ENCODE peak calls at places on chromosomes 5 and 9, in ten cellular contexts. C is fibroblast of the aortic adventitia, F is uterus, D is neural crest cell, K is tibial artery, Y is right atrium auricular region, O is astrocyte, P is left ventricle myocardium inferior, A is WERI-Rb-1, W is thoracic aorta. E is an unnamed sample.

GRCh38 chr5:107668933-107669542 is 1.7 kb downstream of the EFNA5 start:
- DNase-seq in C (peak), F (no peak), D (no peak), K (peak), Y (no peak), O (no peak), P (no peak), A (no peak), W (no peak), E (no peak)

GRCh38 chr9:34675874-34676273 is 13.4 kb upstream of the CCL27 start:
- DNase-seq in C (peak), F (no peak), D (no peak), K (no peak), Y (no peak), O (no peak), P (no peak), A (no peak), W (no peak), E (no peak)

GRCh38 chr9:26326473-26327044 is 566.0 kb downstream of the CAAP1 start:
- DNase-seq in C (peak), F (no peak), D (peak), K (no peak), Y (no peak), O (peak), P (no peak), A (peak), W (no peak), E (no peak)

GRCh38 chr5:146912874-146913273 is 34.3 kb upstream of the PPP2R2B start:
- DNase-seq in C (no peak), F (no peak), D (no peak), K (no peak), Y (no peak), O (no peak), P (no peak), A (no peak), W (no peak), E (no peak)

GRCh38 chr9:70220216-70220615 is 38.6 kb upstream of the SMC5 start:
- DNase-seq in C (no peak), F (no peak), D (no peak), K (no peak), Y (no peak), O (no peak), P (no peak), A (no peak), W (no peak), E (no peak)

GRCh38 chr5:119319890-119320289 is 35.9 kb upstream of the TNFAIP8 start:
- DNase-seq in C (no peak), F (no peak), D (no peak), K (no peak), Y (no peak), O (no peak), P (no peak), A (no peak), W (no peak), E (no peak)

GRCh38 chr5:180084638-180085561 is 13.3 kb upstream of the RNF130 start:
- DNase-seq in C (no peak), F (no peak), D (no peak), K (no peak), Y (peak), O (no peak), P (no peak), A (peak), W (no peak), E (no peak)

GRCh38 chr5:133203317-133204305 is 151.8 kb downstream of the HSPA4 start:
- DNase-seq in C (no peak), F (no peak), D (no peak), K (no peak), Y (peak), O (peak), P (no peak), A (no peak), W (no peak), E (no peak)

GRCh38 chr9:33202552-33203300 is 35.6 kb upstream of the B4GALT1 start:
- DNase-seq in C (peak), F (peak), D (no peak), K (no peak), Y (peak), O (peak), P (peak), A (no peak), W (no peak), E (no peak)

GRCh38 chr5:117682416-117682815 is 1107.8 kb upstream of the SEMA6A start:
- DNase-seq in C (no peak), F (no peak), D (no peak), K (no peak), Y (no peak), O (peak), P (no peak), A (no peak), W (no peak), E (no peak)

GRCh38 chr9:130186051-130186450 is 13.8 kb downstream of the NCS1 start:
- DNase-seq in C (no peak), F (peak), D (no peak), K (peak), Y (no peak), O (no peak), P (no peak), A (no peak), W (no peak), E (no peak)

GRCh38 chr9:137487454-137488329 is 28.6 kb upstream of the NSMF start:
- DNase-seq in C (no peak), F (no peak), D (no peak), K (no peak), Y (no peak), O (no peak), P (no peak), A (no peak), W (no peak), E (no peak)

GRCh38 chr5:78359831-78360673 is at the start of gene SCAMP1:
- DNase-seq in C (peak), F (peak), D (peak), K (peak), Y (peak), O (peak), P (peak), A (peak), W (peak), E (peak)
- TF ChIP-seq CTCF in C (peak), F (no peak), D (peak), K (peak), Y (peak), O (no peak), P (peak), A (peak), W (peak), E (no peak)

GRCh38 chr5:1204693-1205242 is 3.4 kb downstream of the SLC6A19 start:
- DNase-seq in C (peak), F (no peak), D (no peak), K (no peak), Y (no peak), O (peak), P (peak), A (peak), W (no peak), E (no peak)
- TF ChIP-seq CTCF in C (peak), F (no peak), D (peak), K (no peak), Y (peak), O (peak), P (peak), A (peak), W (no peak), E (no peak)

DNA sequence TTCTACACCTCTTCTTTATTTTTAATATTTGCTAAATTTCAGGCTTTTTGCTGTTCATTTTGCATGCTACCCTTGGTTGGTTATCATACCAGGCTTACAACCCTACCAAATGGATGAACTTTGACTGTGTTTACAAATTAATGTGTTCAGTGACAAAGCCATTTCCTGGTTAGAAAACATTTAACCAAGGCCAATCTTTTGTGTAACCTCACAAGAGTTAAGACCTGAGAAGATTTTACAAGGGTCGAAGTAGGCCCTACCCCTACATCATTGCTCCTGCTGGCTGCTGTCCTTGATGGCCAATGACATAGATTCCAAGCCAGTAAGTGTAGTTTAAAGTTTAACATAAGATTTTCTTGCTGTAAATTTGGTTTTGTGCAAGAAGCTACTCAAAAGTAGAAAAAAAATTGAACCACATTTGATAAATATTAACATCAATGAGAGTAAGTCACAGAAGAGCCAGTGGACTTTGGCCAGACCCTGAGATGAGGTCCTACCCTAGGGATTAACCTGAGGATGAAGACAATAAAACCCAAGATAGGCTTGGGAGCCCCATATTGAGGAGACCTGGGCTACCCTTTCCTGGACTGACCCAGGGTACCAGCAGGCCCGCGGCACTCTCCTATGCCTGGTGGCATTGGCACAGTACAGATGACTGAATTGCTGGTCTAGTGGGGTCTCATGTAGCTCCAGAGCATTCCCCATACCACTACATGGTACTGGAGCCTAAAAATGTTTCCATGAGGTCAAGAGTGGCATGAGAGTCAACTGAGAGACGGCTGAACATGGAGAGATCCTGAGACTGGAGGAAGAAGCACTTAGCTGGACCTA is 8.3 kb downstream of the C1QTNF3 start:
- DNase-seq in C (no peak), F (no peak), D (no peak), K (no peak), Y (no peak), O (no peak), P (no peak), A (no peak), W (no peak), E (no peak)
- TF ChIP-seq CTCF in C (no peak), F (no peak), D (no peak), K (no peak), Y (no peak), O (no peak), P (no peak), A (no peak), W (no peak), E (no peak)

DNA sequence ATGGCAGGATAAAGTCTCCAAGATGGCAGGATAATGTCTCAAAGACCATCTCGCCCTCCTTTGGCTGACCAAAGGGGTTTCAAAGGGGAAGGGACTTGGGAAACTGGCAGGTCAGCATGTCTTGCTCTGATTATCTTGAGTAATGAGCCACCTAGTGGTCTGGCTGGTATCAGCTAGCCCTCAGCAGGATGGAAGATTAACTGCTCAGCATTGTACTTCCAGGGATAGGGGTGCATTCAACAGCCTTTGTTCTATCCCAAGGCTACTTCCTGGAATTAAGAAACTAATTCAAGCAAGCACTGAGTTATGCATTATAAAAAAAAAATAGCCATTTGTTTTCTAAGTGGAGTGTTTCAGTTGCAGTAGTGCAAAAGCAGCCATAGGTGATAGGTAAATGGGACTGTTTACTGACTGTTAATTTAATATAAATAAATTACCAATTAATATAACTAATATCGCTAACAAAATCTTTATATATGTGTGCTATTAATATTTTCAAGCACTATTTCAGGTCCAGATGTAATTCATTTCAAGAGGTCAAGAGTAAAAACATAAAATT is 555.5 kb downstream of the CDH9 start:
- DNase-seq in C (no peak), F (no peak), D (peak), K (no peak), Y (no peak), O (no peak), P (no peak), A (peak), W (no peak), E (no peak)
- TF ChIP-seq CTCF in C (no peak), F (no peak), D (peak), K (no peak), Y (peak), O (peak), P (peak), A (peak), W (no peak), E (peak)

GRCh38 chr5:33526755-33527154 is 86.0 kb downstream of the TARS1 start:
- DNase-seq in C (no peak), F (no peak), D (no peak), K (no peak), Y (no peak), O (no peak), P (no peak), A (no peak), W (no peak), E (no peak)

GRCh38 chr5:33527696-33528095 is 86.9 kb downstream of the TARS1 start:
- DNase-seq in C (no peak), F (no peak), D (no peak), K (no peak), Y (no peak), O (no peak), P (no peak), A (no peak), W (no peak), E (no peak)

GRCh38 chr5:33531796-33532195 is 91.0 kb downstream of the TARS1 start:
- DNase-seq in C (no peak), F (no peak), D (no peak), K (no peak), Y (no peak), O (no peak), P (no peak), A (no peak), W (no peak), E (no peak)

GRCh38 chr5:33530963-33531298 is 90.2 kb downstream of the TARS1 start:
- DNase-seq in C (no peak), F (no peak), D (no peak), K (no peak), Y (no peak), O (no peak), P (no peak), A (no peak), W (no peak), E (no peak)

GRCh38 chr5:33530183-33530962 is 89.6 kb downstream of the TARS1 start:
- DNase-seq in C (no peak), F (no peak), D (no peak), K (no peak), Y (no peak), O (no peak), P (peak), A (no peak), W (no peak), E (no peak)
- TF ChIP-seq CTCF in C (no peak), F (no peak), D (no peak), K (no peak), Y (no peak), O (no peak), P (no peak), A (no peak), W (no peak), E (no peak)

GRCh38 chr9:125629451-125629850 is 77.6 kb downstream of the MAPKAP1 start:
- DNase-seq in C (no peak), F (no peak), D (no peak), K (no peak), Y (no peak), O (no peak), P (no peak), A (no peak), W (no peak), E (no peak)

GRCh38 chr9:125633116-125633743 is 73.8 kb downstream of the MAPKAP1 start:
- DNase-seq in C (peak), F (no peak), D (no peak), K (no peak), Y (no peak), O (no peak), P (no peak), A (no peak), W (no peak), E (peak)

GRCh38 chr9:125630436-125630835 is 76.6 kb downstream of the MAPKAP1 start:
- DNase-seq in C (peak), F (no peak), D (no peak), K (no peak), Y (no peak), O (peak), P (no peak), A (no peak), W (no peak), E (no peak)

GRCh38 chr9:125632321-125633115 is 74.5 kb downstream of the MAPKAP1 start:
- DNase-seq in C (peak), F (no peak), D (no peak), K (no peak), Y (no peak), O (peak), P (no peak), A (no peak), W (no peak), E (no peak)

GRCh38 chr9:125631391-125632085 is 75.5 kb downstream of the MAPKAP1 start:
- DNase-seq in C (peak), F (no peak), D (no peak), K (no peak), Y (no peak), O (peak), P (no peak), A (peak), W (no peak), E (no peak)
- TF ChIP-seq CTCF in C (peak), F (peak), D (peak), K (peak), Y (peak), O (peak), P (peak), A (peak), W (peak), E (peak)

DNA sequence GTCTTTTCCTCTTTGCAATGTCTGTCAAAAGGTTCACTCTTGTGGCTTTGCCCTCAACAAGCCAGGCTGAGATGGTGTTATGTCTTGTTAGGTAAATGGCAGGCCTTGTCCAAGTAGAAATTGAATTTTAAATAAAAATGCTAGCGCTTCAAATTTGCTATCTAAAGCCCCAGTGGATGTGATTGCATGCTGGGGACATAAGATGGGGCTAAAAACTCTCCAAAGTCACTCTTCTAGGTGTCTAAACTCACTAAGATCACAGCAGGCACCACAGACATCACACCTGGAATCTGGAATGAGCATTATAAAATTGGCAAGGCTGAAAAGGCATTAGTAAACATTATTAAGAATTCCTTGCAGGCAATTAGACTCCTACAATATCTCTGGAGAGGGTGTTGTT is 262.7 kb upstream of the CLINT1 start:
- DNase-seq in C (no peak), F (no peak), D (no peak), K (no peak), Y (no peak), O (no peak), P (no peak), A (no peak), W (no peak), E (no peak)
- TF ChIP-seq CTCF in C (no peak), F (no peak), D (no peak), K (no peak), Y (no peak), O (no peak), P (no peak), A (no peak), W (no peak), E (no peak)

GRCh38 chr5:2015961-2016360 is 133.2 kb upstream of the IRX4 start:
- DNase-seq in C (no peak), F (no peak), D (no peak), K (no peak), Y (no peak), O (no peak), P (no peak), A (no peak), W (no peak), E (no peak)

GRCh38 chr5:2013301-2014057 is 130.8 kb upstream of the IRX4 start:
- DNase-seq in C (no peak), F (no peak), D (no peak), K (no peak), Y (no peak), O (no peak), P (no peak), A (no peak), W (no peak), E (no peak)

GRCh38 chr5:2014058-2014610 is 131.4 kb upstream of the IRX4 start:
- DNase-seq in C (no peak), F (no peak), D (no peak), K (no peak), Y (no peak), O (no peak), P (no peak), A (no peak), W (no peak), E (no peak)

GRCh38 chr5:2012885-2013284 is 130.2 kb upstream of the IRX4 start:
- DNase-seq in C (no peak), F (no peak), D (no peak), K (no peak), Y (no peak), O (no peak), P (no peak), A (no peak), W (no peak), E (no peak)

GRCh38 chr5:2015116-2015848 is 132.6 kb upstream of the IRX4 start:
- DNase-seq in C (no peak), F (no peak), D (no peak), K (no peak), Y (no peak), O (no peak), P (no peak), A (no peak), W (no peak), E (no peak)
- TF ChIP-seq CTCF in C (no peak), F (no peak), D (no peak), K (no peak), Y (no peak), O (no peak), P (no peak), A (peak), W (no peak), E (no peak)

DNA sequence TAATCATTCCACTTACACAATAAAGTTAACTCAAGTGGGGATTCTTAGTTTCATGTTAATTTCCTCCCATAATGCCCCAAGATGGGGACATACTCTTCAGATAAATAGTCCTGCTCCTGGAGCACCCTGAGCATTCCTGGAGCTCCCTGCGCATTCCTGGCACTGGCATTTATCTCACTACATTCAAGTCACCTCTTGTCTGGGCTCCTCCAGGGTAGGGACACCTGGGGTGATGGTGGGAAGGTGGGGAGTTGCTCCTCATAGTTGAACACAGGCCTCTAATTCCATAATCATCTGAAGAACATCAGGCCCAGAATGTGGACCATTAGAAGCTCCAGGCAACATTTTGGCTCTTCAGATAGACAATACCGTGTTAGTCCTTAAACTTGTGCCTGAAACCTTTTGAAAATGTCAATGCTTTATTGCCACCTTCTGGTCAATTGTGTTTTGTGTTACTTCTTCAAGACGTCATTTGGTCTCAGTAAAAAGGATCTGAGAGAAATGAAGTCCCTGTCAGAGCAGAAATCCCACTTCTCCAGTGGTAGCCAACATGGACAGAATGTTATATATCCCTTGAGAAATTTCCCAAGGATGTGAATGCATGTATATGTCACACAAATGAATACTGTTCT is 14.2 kb upstream of the AGGF1 start:
- DNase-seq in C (peak), F (no peak), D (no peak), K (no peak), Y (no peak), O (peak), P (no peak), A (no peak), W (no peak), E (no peak)
- TF ChIP-seq CTCF in C (peak), F (no peak), D (peak), K (peak), Y (peak), O (peak), P (peak), A (peak), W (peak), E (no peak)

GRCh38 chr5:167608708-167609272 is 682.7 kb upstream of the WWC1 start:
- DNase-seq in C (no peak), F (no peak), D (no peak), K (no peak), Y (no peak), O (no peak), P (no peak), A (no peak), W (no peak), E (no peak)
- TF ChIP-seq CTCF in C (peak), F (no peak), D (peak), K (no peak), Y (no peak), O (peak), P (no peak), A (no peak), W (no peak), E (no peak)